ENCODE peak calls at places on chromosomes 13 and 19, in six cellular contexts. C, R, G, F, Y and Z are unnamed samples.

GRCh38 chr13:20442798-20443381 is 82.8 kb downstream of the CRYL1 start:
- DNase-seq in C (no peak), Y (no peak), G (no peak), F (no peak), R (no peak), Z (no peak)

GRCh38 chr13:83752141-83752540 is 130.1 kb downstream of the SLITRK1 start:
- DNase-seq in G (no peak), F (no peak), R (no peak), Y (peak; percentile 62), C (no peak), Z (no peak)

GRCh38 chr19:10230904-10231623 is at the start of gene S1PR2:
- DNase-seq in R (peak; percentile 93), G (peak; percentile 81), Y (peak; percentile 49), C (peak; percentile 88), F (peak; percentile 69), Z (peak; percentile 88)

GRCh38 chr13:75850915-75851314 is 214.8 kb downstream of the LMO7 start:
- DNase-seq in Y (no peak), F (no peak), G (no peak), C (no peak), R (no peak), Z (peak; percentile 40)

GRCh38 chr13:59991395-59991794 is 172.3 kb downstream of the DIAPH3 start:
- DNase-seq in C (no peak), R (no peak), F (no peak), G (no peak), Y (no peak), Z (no peak)

GRCh38 chr19:55258476-55258827 is 365 bp downstream of the PPP6R1 start:
- DNase-seq in C (no peak), G (no peak), Y (no peak), F (peak; percentile 64), R (no peak), Z (no peak)

GRCh38 chr19:49469828-49470614 is 4.0 kb upstream of the FLT3LG start:
- DNase-seq in G (peak; percentile 85), R (no peak), Y (no peak), C (no peak), F (peak; percentile 66), Z (peak; percentile 71)

GRCh38 chr13:100423375-100423774 is 165.2 kb downstream of the GGACT start:
- DNase-seq in R (no peak), C (no peak), Y (no peak), F (no peak), G (no peak), Z (no peak)

GRCh38 chr19:35559281-35559659 is 4.2 kb downstream of the ATP4A start:
- DNase-seq in R (no peak), F (no peak), Y (no peak), G (peak; percentile 11), C (no peak), Z (peak; percentile 67)

GRCh38 chr13:34864650-34865049 is 77.4 kb upstream of the NBEA start:
- DNase-seq in G (no peak), F (no peak), C (no peak), Y (no peak), R (no peak), Z (no peak)

GRCh38 chr13:45872574-45872973 is 21.0 kb upstream of the SIAH3 start:
- DNase-seq in R (no peak), Y (no peak), G (no peak), F (no peak), C (no peak), Z (no peak)

GRCh38 chr19:16429066-16429758 is 42.6 kb downstream of the EPS15L1 start:
- DNase-seq in C (peak; percentile 74), Y (no peak), F (no peak), G (no peak), R (no peak), Z (no peak)

GRCh38 chr13:113364371-113364932 is 522 bp upstream of the GRTP1 start:
- DNase-seq in R (peak; percentile 68), F (no peak), G (no peak), Y (no peak), C (peak; percentile 38), Z (no peak)

GRCh38 chr13:113207890-113208423 is 512 bp downstream of the PCID2 start:
- DNase-seq in R (peak; percentile 76), C (no peak), F (no peak), Y (peak; percentile 45), G (no peak), Z (peak; percentile 66)

GRCh38 chr13:80454245-80454644 is 113.3 kb upstream of the SPRY2 start:
- DNase-seq in Y (no peak), F (no peak), G (peak; percentile 80), C (no peak), R (no peak), Z (peak; percentile 87)

GRCh38 chr19:21328402-21328801 is 808 bp downstream of the ZNF708 start:
- DNase-seq in R (peak; percentile 56), F (no peak), C (no peak), G (no peak), Y (no peak), Z (peak; percentile 60)

GRCh38 chr19:931860-932646 is 6.2 kb downstream of the ARID3A start:
- DNase-seq in C (no peak), Y (no peak), R (no peak), G (no peak), F (no peak), Z (no peak)

GRCh38 chr13:29000802-29001201 is 180.7 kb downstream of the MTUS2 start:
- DNase-seq in Y (no peak), G (no peak), R (no peak), F (no peak), C (no peak), Z (no peak)

GRCh38 chr13:36979361-36980040 is 19.6 kb downstream of the ALG5 start:
- DNase-seq in F (no peak), G (no peak), C (no peak), R (no peak), Y (peak; percentile 70), Z (no peak)

GRCh38 chr13:36332986-36333385 is 13.2 kb downstream of the SPART start:
- DNase-seq in R (no peak), Y (no peak), F (no peak), G (no peak), C (no peak), Z (no peak)

GRCh38 chr13:113959198-113959597 is 14.7 kb downstream of the C13orf46 start:
- DNase-seq in F (no peak), G (no peak), C (peak; percentile 2), Y (no peak), R (no peak), Z (peak; percentile 23)

GRCh38 chr13:85411608-85412007 is 387.6 kb downstream of the SLITRK6 start:
- DNase-seq in R (no peak), F (no peak), G (no peak), Y (no peak), C (no peak), Z (no peak)

GRCh38 chr19:14073925-14074838 is 1.6 kb downstream of the MISP3 start:
- DNase-seq in Y (no peak), F (no peak), C (peak; percentile 50), R (no peak), G (no peak), Z (no peak)